ENCODE peak calls at places on chromosomes 12 and 14, in five cellular contexts. L is AG20443, X is choroid plexus epithelial cell, S is iPS DF 6.9, J is H7. A is an unnamed sample.

GRCh38 chr14:105092124-105092911 is 27.1 kb upstream of the GPR132 start:
- DNase-seq in L (no peak), J (peak; percentile 76), S (no peak), X (no peak), A (peak; percentile 37)

GRCh38 chr12:12685305-12685704 is 10.7 kb downstream of the GPR19 start:
- DNase-seq in S (no peak), X (no peak), J (peak; percentile 31), L (no peak), A (no peak)

GRCh38 chr14:88044782-88045446 is 40.0 kb downstream of the GPR65 start:
- DNase-seq in S (no peak), X (no peak), L (no peak), J (no peak), A (peak; percentile 46)

GRCh38 chr14:100580316-100581227 is 6.6 kb downstream of the BEGAIN start:
- DNase-seq in J (no peak), L (no peak), S (no peak), X (no peak), A (no peak)

GRCh38 chr12:52416788-52417187 is 10.7 kb upstream of the KRT82 start:
- DNase-seq in L (no peak), J (no peak), S (no peak), X (no peak), A (no peak)

GRCh38 chr12:56099787-56100186 is 4.6 kb upstream of the PA2G4 start:
- DNase-seq in S (no peak), L (no peak), J (no peak), X (no peak), A (no peak)

GRCh38 chr12:67344979-67345710 is 76.0 kb downstream of the CAND1 start:
- DNase-seq in X (no peak), S (no peak), J (no peak), L (no peak), A (peak; percentile 53)

GRCh38 chr12:47860279-47860841 is 40.7 kb upstream of the HDAC7 start:
- DNase-seq in S (no peak), J (no peak), L (no peak), X (no peak), A (no peak)